ENCODE peak calls at places on chromosomes 11 and 22, in nine cellular contexts. G is H9; B is ELR; N is fibroblast of lung; D is stimulated activated CD8-positive, alpha-beta memory T cell treated with anti-CD3 and anti-CD28 coated beads, Interleukin-7, amount 100 ng/mL, for 1 hour; E is PC-9; S is Daoy; R is erythroblast; J is occipital lobe. Y is an unnamed sample.

GRCh38 chr22:25120093-25120561 is 79.5 kb upstream of the CRYBB3 start:
- DNase-seq in D (no peak), R (no peak), G (peak; percentile 42), B (no peak), S (peak; percentile 49), E (peak; percentile 64), N (no peak), J (no peak), Y (no peak)

GRCh38 chr11:99352642-99353041 is 331.9 kb downstream of the CNTN5 start:
- DNase-seq in J (no peak), E (no peak), D (no peak), R (no peak), S (no peak), B (no peak), G (no peak), N (no peak), Y (no peak)

GRCh38 chr11:58575377-58576020 is at the start of gene LPXN:
- DNase-seq in R (no peak), J (no peak), G (no peak), N (no peak), D (peak; percentile 18), E (no peak), S (peak; percentile 80), B (peak; percentile 90), Y (no peak)

GRCh38 chr11:106540001-106540400 is 462.5 kb downstream of the AASDHPPT start:
- DNase-seq in J (no peak), G (no peak), N (no peak), S (no peak), B (no peak), E (no peak), R (no peak), D (no peak), Y (no peak)

GRCh38 chr11:12693075-12693473 is 18.9 kb downstream of the TEAD1 start:
- DNase-seq in S (no peak), R (no peak), B (peak; percentile 49), D (no peak), E (no peak), J (no peak), N (peak; percentile 68), G (no peak), Y (no peak)

GRCh38 chr11:70130636-70131035 is 52.5 kb downstream of the ANO1 start:
- DNase-seq in B (no peak), S (no peak), R (no peak), J (no peak), D (no peak), N (no peak), E (no peak), G (no peak), Y (no peak)

GRCh38 chr11:110196241-110196754 is 100.1 kb downstream of the RDX start:
- DNase-seq in B (peak; percentile 93), G (no peak), D (no peak), N (peak; percentile 94), R (no peak), S (peak; percentile 77), J (no peak), E (peak; percentile 57), Y (no peak)

GRCh38 chr11:64409707-64410395 is 50.9 kb downstream of the RPS6KA4 start:
- DNase-seq in R (no peak), N (peak; percentile 36), S (no peak), D (no peak), G (no peak), E (no peak), B (no peak), J (no peak), Y (no peak)

GRCh38 chr11:9438611-9439010 is 22.2 kb upstream of the ZNF143 start:
- DNase-seq in S (no peak), R (no peak), G (no peak), B (no peak), E (no peak), J (no peak), D (no peak), N (no peak), Y (no peak)

GRCh38 chr11:114984611-114985163 is 306.4 kb downstream of the NXPE2 start:
- DNase-seq in N (no peak), B (no peak), R (no peak), S (no peak), J (no peak), E (no peak), G (no peak), D (no peak), Y (no peak)

GRCh38 chr11:130299978-130300377 is 14.7 kb downstream of the ZBTB44 start:
- DNase-seq in J (no peak), S (no peak), E (no peak), R (no peak), B (no peak), N (no peak), D (no peak), G (no peak), Y (no peak)

GRCh38 chr22:28907311-28908008 is 24.1 kb downstream of the ZNRF3 start:
- DNase-seq in R (no peak), J (no peak), D (no peak), N (no peak), G (no peak), S (no peak), B (no peak), E (no peak), Y (no peak)

GRCh38 chr22:33832558-33833151 is 87.6 kb downstream of the LARGE1 start:
- DNase-seq in J (no peak), R (no peak), E (no peak), N (no peak), B (no peak), D (no peak), S (no peak), G (no peak), Y (no peak)

GRCh38 chr11:47768090-47768620 is 1.0 kb upstream of the FNBP4 start:
- DNase-seq in S (peak; percentile 64), B (peak; percentile 85), E (peak; percentile 70), D (no peak), R (peak; percentile 60), J (peak; percentile 55), N (peak; percentile 82), G (no peak), Y (no peak)

GRCh38 chr11:61140416-61140815 is 20.8 kb downstream of the VPS37C start:
- DNase-seq in E (no peak), G (no peak), D (no peak), B (no peak), N (no peak), S (no peak), J (no peak), R (no peak), Y (no peak)

GRCh38 chr11:44718057-44718456 is 8.7 kb upstream of the TSPAN18 start:
- DNase-seq in E (no peak), N (no peak), R (no peak), D (no peak), S (no peak), G (no peak), J (no peak), B (no peak), Y (no peak)

GRCh38 chr11:116199182-116199581 is 573.6 kb downstream of the BUD13 start:
- DNase-seq in D (no peak), S (no peak), G (no peak), R (no peak), N (no peak), B (no peak), E (no peak), J (no peak), Y (no peak)

GRCh38 chr11:6249822-6250555 is 9.6 kb upstream of the CCKBR start:
- DNase-seq in N (peak; percentile 87), B (peak; percentile 64), R (peak; percentile 92), S (peak; percentile 88), G (no peak), J (peak; percentile 74), D (no peak), E (peak; percentile 45), Y (no peak)

GRCh38 chr11:117299351-117300300 is 8.5 kb downstream of the BACE1-AS start:
- DNase-seq in R (no peak), J (no peak), B (no peak), G (no peak), S (no peak), D (no peak), N (no peak), E (no peak), Y (no peak)

GRCh38 chr11:90836031-90836430 is 613.2 kb upstream of the CHORDC1 start:
- DNase-seq in D (no peak), B (no peak), N (no peak), R (no peak), E (no peak), G (no peak), S (no peak), J (no peak), Y (no peak)

GRCh38 chr11:15742626-15743243 is 613.6 kb downstream of the SOX6 start:
- DNase-seq in D (no peak), N (no peak), J (no peak), B (peak; percentile 27), E (no peak), S (no peak), R (no peak), G (no peak), Y (no peak)

GRCh38 chr11:130125638-130126037 is 33.9 kb upstream of the ST14 start:
- DNase-seq in D (no peak), J (no peak), N (no peak), B (no peak), G (no peak), S (no peak), R (peak; percentile 29), E (no peak), Y (no peak)

GRCh38 chr22:39771486-39771885 is 122.1 kb downstream of the ENTHD1 start:
- DNase-seq in G (no peak), J (no peak), B (no peak), N (no peak), D (no peak), R (no peak), E (no peak), S (no peak), Y (no peak)

GRCh38 chr11:104813532-104813931 is 84.7 kb downstream of the CASP12 start:
- DNase-seq in E (no peak), J (no peak), S (no peak), D (no peak), G (no peak), R (no peak), B (no peak), N (no peak), Y (no peak)

GRCh38 chr11:27213232-27213660 is 149.8 kb downstream of the CCDC34 start:
- DNase-seq in N (peak; percentile 85), G (no peak), J (no peak), B (peak; percentile 89), S (peak; percentile 90), E (no peak), D (no peak), R (no peak), Y (no peak)

GRCh38 chr11:112795142-112795815 is 165.9 kb upstream of the NCAM1 start:
- DNase-seq in R (peak; percentile 35), B (peak; percentile 44), D (no peak), S (peak; percentile 59), E (peak; percentile 30), J (no peak), G (peak; percentile 77), N (peak; percentile 20), Y (no peak)

GRCh38 chr22:17706451-17706900 is 67.8 kb downstream of the BID start:
- DNase-seq in D (no peak), R (peak; percentile 46), S (peak; percentile 93), N (peak; percentile 93), G (peak; percentile 41), E (peak; percentile 59), B (peak; percentile 95), J (peak; percentile 17), Y (no peak)

GRCh38 chr11:120208777-120209176 is 2.1 kb upstream of the OAF start:
- DNase-seq in D (no peak), S (peak; percentile 90), E (peak; percentile 42), G (no peak), B (peak; percentile 94), J (no peak), N (peak; percentile 79), R (no peak), Y (no peak)

GRCh38 chr11:65822760-65823528 is 10.8 kb upstream of the SNX32 start:
- DNase-seq in J (no peak), E (no peak), G (no peak), N (no peak), S (no peak), B (no peak), D (no peak), R (no peak), Y (no peak)

GRCh38 chr22:43135565-43135964 is 7.6 kb downstream of the MCAT start:
- DNase-seq in N (no peak), D (no peak), E (no peak), S (no peak), G (no peak), B (no peak), R (no peak), J (no peak), Y (no peak)

GRCh38 chr22:27199354-27199753 is 542.0 kb downstream of the MIAT start:
- DNase-seq in S (no peak), E (no peak), N (no peak), R (no peak), G (no peak), B (no peak), D (no peak), J (no peak), Y (no peak)